ENCODE peak calls at places on chromosomes 12 and 14, in ten cellular contexts. X is stomach; T is cardiac muscle cell; R is fibroblast of lung; O is heart left ventricle; S is PC-3; H is pancreas; D is left ventricle myocardium inferior; Y is naive thymus-derived CD4-positive, alpha-beta T cell; U is adrenal gland. K is an unnamed sample. For H3K4me1, the result is how much of the 10 kb centered on the place peaks cover.

GRCh38 chr14:69262516-69262915 is 2.6 kb downstream of the GALNT16 start:
- DNase-seq in X (no peak), U (no peak), H (no peak), R (no peak), T (no peak), D (no peak), Y (no peak), S (no peak), O (no peak), K (no peak)

GRCh38 chr12:117875652-117876491 is 92.9 kb downstream of the KSR2 start:
- DNase-seq in Y (no peak), O (no peak), X (no peak), S (no peak), T (peak), U (peak), R (peak), D (no peak), H (no peak), K (peak)

GRCh38 chr12:27142102-27142721 is 59.8 kb upstream of the C12orf71 start:
- DNase-seq in U (peak), R (peak), X (peak), O (peak), H (peak), Y (peak), T (peak), S (peak), D (no peak), K (peak)

GRCh38 chr14:100827751-100828447 is 2.0 kb downstream of the MEG3 start:
- DNase-seq in D (no peak), T (no peak), H (peak), R (peak), Y (no peak), X (no peak), U (peak), O (no peak), S (peak), K (no peak)

GRCh38 chr12:3304436-3305135 is 186.4 kb upstream of the PRMT8 start:
- DNase-seq in S (peak), O (no peak), U (no peak), D (no peak), X (peak), T (no peak), Y (no peak), H (no peak), R (peak), K (no peak)

GRCh38 chr14:30656190-30656632 is 34.1 kb downstream of the SCFD1 start:
- DNase-seq in Y (peak), H (peak), T (peak), U (peak), D (no peak), O (no peak), S (peak), X (no peak), R (peak), K (no peak)

GRCh38 chr12:111840831-111841230 is 1.2 kb upstream of the MAPKAPK5 start:
- DNase-seq in X (no peak), U (no peak), O (no peak), T (no peak), H (no peak), R (no peak), Y (no peak), S (no peak), D (no peak), K (no peak)

GRCh38 chr12:91952916-91953315 is 192.7 kb downstream of the BTG1 start:
- DNase-seq in D (no peak), U (no peak), Y (no peak), O (no peak), X (no peak), H (no peak), T (no peak), S (peak), R (no peak), K (no peak)

GRCh38 chr12:121038861-121039654 is at the start of gene OASL:
- DNase-seq in X (peak), S (peak), O (peak), H (no peak), D (no peak), R (peak), T (no peak), U (no peak), Y (peak), K (no peak)

GRCh38 chr14:56181666-56182065 is 63.5 kb downstream of the PELI2 start:
- DNase-seq in O (no peak), R (no peak), H (peak), D (no peak), S (peak), U (no peak), Y (no peak), T (no peak), X (peak), K (no peak)

GRCh38 chr12:87469295-87469694 is 559.9 kb downstream of the C12orf50 start:
- DNase-seq in S (peak), Y (no peak), D (no peak), X (no peak), R (peak), H (no peak), T (no peak), U (no peak), O (no peak), K (no peak)

GRCh38 chr12:41699658-41700057 is 445.0 kb downstream of the GXYLT1 start:
- DNase-seq in U (no peak), O (no peak), R (no peak), Y (no peak), X (no peak), T (no peak), S (no peak), D (no peak), H (no peak), K (no peak)

GRCh38 chr12:98864363-98864762 is 219.3 kb downstream of the APAF1 start:
- DNase-seq in S (no peak), H (no peak), R (no peak), X (no peak), D (no peak), U (no peak), T (no peak), Y (no peak), O (no peak), K (no peak)

GRCh38 chr12:49903351-49903699 is 375 bp downstream of the FAIM2 start:
- DNase-seq in T (no peak), O (no peak), U (no peak), S (no peak), Y (no peak), H (no peak), D (no peak), X (no peak), R (no peak), K (peak)

GRCh38 chr14:76771432-76771980 is 10.2 kb downstream of the VASH1 start:
- DNase-seq in S (no peak), D (no peak), H (no peak), O (no peak), U (no peak), R (no peak), Y (no peak), T (no peak), X (no peak), K (peak)

GRCh38 chr12:1584326-1584725 is 10.1 kb downstream of the FBXL14 start:
- DNase-seq in D (no peak), R (no peak), O (no peak), H (no peak), Y (no peak), U (no peak), X (no peak), S (no peak), T (no peak), K (no peak)

GRCh38 chr12:120539303-120539702 is 5.1 kb downstream of the RNF10 start:
- DNase-seq in D (no peak), X (no peak), Y (no peak), H (no peak), S (peak), T (no peak), R (peak), U (no peak), O (no peak), K (no peak)

GRCh38 chr12:27751386-27752047 is 28.5 kb upstream of the KLHL42 start:
- DNase-seq in O (no peak), S (peak), D (no peak), T (no peak), Y (no peak), X (peak), R (no peak), U (no peak), H (peak), K (no peak)

GRCh38 chr14:34297786-34298520 is 164.1 kb downstream of the SPTSSA start:
- DNase-seq in Y (no peak), U (no peak), H (no peak), S (no peak), T (no peak), R (peak), O (no peak), X (no peak), D (no peak), K (no peak)

GRCh38 chr14:23640524-23641141 is 4.5 kb downstream of the DHRS2 start:
- DNase-seq in H (no peak), O (no peak), X (no peak), T (peak), U (peak), R (peak), Y (no peak), S (peak), D (peak), K (no peak)

GRCh38 chr12:98968896-98969295 is 323.8 kb downstream of the APAF1 start:
- DNase-seq in S (no peak), X (no peak), R (no peak), D (no peak), U (no peak), O (no peak), Y (no peak), H (no peak), T (no peak), K (no peak)

GRCh38 chr12:16076553-16076952 is 165.4 kb downstream of the DERA start:
- DNase-seq in O (no peak), H (no peak), Y (no peak), X (no peak), T (peak), S (peak), U (no peak), D (no peak), R (peak), K (no peak)

GRCh38 chr14:87334997-87335675 is 657.8 kb downstream of the GALC start:
- DNase-seq in T (no peak), D (no peak), O (no peak), U (no peak), H (no peak), X (no peak), Y (no peak), R (peak), S (no peak), K (no peak)

GRCh38 chr12:12521044-12521485 is 41.6 kb downstream of the DUSP16 start:
- DNase-seq in X (no peak), Y (no peak), T (no peak), R (no peak), O (no peak), U (no peak), D (no peak), H (no peak), S (no peak), K (no peak)

GRCh38 chr12:54419088-54419887 is at the start of gene ITGA5:
- DNase-seq in X (peak), Y (no peak), O (peak), S (peak), H (peak), T (peak), D (peak), R (peak), U (peak), K (peak)

DNA sequence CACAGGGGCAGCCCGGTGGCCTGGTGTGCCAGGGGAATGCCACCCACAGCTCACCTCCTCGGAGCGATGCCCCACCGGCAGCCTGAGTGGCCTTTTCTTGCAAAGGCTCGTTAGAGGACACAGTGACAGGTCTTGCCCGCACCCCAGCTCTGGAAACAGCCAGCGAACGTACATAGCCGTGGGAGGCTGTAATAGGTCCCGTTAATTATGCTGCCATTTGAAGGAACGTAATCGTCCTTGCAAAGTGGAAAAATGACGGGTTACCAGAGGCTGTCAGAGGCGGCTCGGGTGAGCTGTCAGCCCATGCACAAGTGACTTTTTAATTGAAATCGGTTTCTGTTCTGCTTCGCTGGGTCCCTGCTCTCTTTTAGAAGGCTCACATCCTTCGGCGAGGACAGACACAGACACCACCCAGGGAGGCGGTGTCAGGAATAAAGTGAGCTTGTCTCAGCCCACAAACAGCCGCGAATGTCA is 77.3 kb upstream of the RFLNA start:
- DNase-seq in S (no peak), D (no peak), H (no peak), O (no peak), U (no peak), Y (no peak), X (no peak), R (no peak), T (peak), K (no peak)
- H3K4me3 ChIP-seq in S (no peak), D (peak), H (no peak), O (no peak), U (no peak), Y (no peak), X (peak), R (no peak), T (no peak), K (no peak)

GRCh38 chr14:99576761-99577705 is 27.0 kb downstream of the CCDC85C start:
- DNase-seq in T (no peak), U (no peak), Y (no peak), X (no peak), S (no peak), H (no peak), R (no peak), O (no peak), D (no peak), K (no peak)
- H3K4me1 ChIP-seq in T (half or more), U (half or more), Y (under half), X (half or more), S (half or more), H (half or more), R (under half), O (half or more), D (half or more), K (under half)

GRCh38 chr12:127567531-127567930 is 699.4 kb upstream of the TMEM132C start:
- DNase-seq in U (no peak), Y (no peak), S (no peak), D (no peak), H (no peak), O (no peak), X (no peak), T (no peak), R (no peak), K (no peak)
- H3K27ac ChIP-seq in U (no peak), Y (no peak), S (no peak), D (no peak), H (no peak), O (no peak), X (no peak), T (no peak), R (no peak), K (no peak)

DNA sequence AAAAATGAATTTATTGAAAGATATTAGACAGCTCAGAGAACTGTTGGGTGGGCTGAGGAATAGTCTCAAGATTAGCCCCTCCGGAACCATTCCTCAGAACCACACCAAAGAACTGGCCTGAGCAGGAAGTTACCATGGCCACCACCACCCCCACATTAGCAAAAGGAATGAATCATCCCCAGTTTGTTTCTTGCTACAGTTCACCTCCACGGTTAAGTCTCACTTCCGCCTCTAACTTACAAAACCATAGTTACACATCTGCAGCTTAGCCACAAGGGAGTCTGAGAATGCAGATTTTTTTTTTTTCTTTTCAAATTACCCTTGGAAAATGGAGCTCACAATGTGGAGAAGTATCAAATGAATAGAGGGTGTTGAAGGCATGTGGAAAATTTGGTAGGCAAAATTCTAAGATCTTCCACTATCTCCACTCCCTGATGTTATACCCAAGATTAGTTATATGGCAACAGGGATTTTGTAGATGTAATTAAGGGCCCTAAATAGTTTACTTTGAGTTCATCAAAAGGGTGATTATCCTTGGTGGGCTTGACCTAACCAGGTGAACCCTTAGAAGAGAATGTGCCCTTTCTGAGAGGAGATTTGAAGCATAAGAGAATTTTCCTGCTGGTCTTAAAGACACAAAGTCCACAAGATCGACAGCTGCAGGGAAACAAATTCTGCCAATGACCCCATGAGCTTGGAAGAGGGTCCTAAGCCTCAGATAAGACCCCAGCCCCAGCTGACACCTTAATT is 129.8 kb upstream of the KRR1 start:
- DNase-seq in Y (no peak), U (no peak), R (peak), T (no peak), H (no peak), X (no peak), D (no peak), S (no peak), O (peak), K (no peak)
- H3K4me3 ChIP-seq in Y (no peak), U (no peak), R (no peak), T (no peak), H (no peak), X (no peak), D (no peak), S (no peak), O (no peak), K (no peak)

GRCh38 chr14:93004699-93005082 is 81.7 kb downstream of the CHGA start:
- DNase-seq in R (no peak), D (no peak), U (no peak), O (no peak), S (no peak), X (no peak), H (no peak), T (no peak), Y (no peak), K (no peak)

GRCh38 chr14:93002851-93003298 is 79.9 kb downstream of the CHGA start:
- DNase-seq in H (no peak), S (no peak), U (no peak), O (no peak), R (no peak), D (no peak), T (no peak), X (no peak), Y (no peak), K (no peak)

GRCh38 chr14:93005838-93006237 is 82.9 kb downstream of the CHGA start:
- DNase-seq in T (no peak), Y (no peak), H (no peak), D (no peak), U (no peak), X (no peak), S (no peak), O (no peak), R (no peak), K (no peak)

GRCh38 chr14:93005135-93005813 is 82.3 kb downstream of the CHGA start:
- DNase-seq in O (no peak), R (no peak), T (no peak), Y (no peak), U (no peak), H (peak), S (no peak), D (no peak), X (peak), K (no peak)

GRCh38 chr14:93003945-93004698 is 81.2 kb downstream of the CHGA start:
- DNase-seq in X (no peak), S (no peak), U (no peak), O (no peak), R (peak), T (no peak), D (no peak), H (no peak), Y (no peak), K (no peak)
- H3K4me1 ChIP-seq in X (under half), S (under half), U (under half), O (under half), R (under half), T (under half), D (half or more), H (under half), Y (under half), K (under half)

GRCh38 chr12:124750787-124751471 is 112.7 kb downstream of the SCARB1 start:
- DNase-seq in H (no peak), T (peak), U (no peak), X (no peak), Y (no peak), R (no peak), D (no peak), S (no peak), O (no peak), K (no peak)
- H3K27ac ChIP-seq in H (no peak), T (peak), U (no peak), X (peak), Y (no peak), R (no peak), D (no peak), S (no peak), O (no peak), K (no peak)

GRCh38 chr12:6632026-6632978 is 3.5 kb downstream of the LPAR5 start:
- DNase-seq in H (no peak), O (no peak), U (no peak), T (no peak), X (no peak), D (no peak), Y (peak), R (no peak), S (no peak), K (peak)
- H3K4me3 ChIP-seq in H (no peak), O (no peak), U (no peak), T (no peak), X (peak), D (peak), Y (peak), R (no peak), S (no peak), K (no peak)

DNA sequence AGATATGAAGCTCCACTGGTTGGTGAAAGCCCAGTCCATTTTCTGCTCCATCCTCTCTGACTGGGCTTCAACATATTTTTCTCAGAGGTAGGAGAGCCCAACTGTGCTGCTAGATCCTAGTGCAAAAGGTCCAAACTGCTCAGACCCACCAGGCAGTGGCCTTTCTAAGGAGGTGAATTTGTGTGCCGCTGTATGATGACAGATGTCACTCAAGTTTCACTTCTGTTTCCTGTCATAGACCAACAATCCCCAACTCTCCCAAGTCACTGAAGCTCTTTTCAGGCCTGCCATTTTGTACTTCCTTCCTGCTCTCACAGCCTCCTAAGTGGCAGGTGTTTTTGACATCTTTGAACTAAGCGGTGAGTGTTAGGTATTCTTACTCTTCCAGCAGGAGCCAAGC is 16.4 kb upstream of the RNASE4 start:
- DNase-seq in H (no peak), D (no peak), O (no peak), S (no peak), X (no peak), T (no peak), U (no peak), R (no peak), Y (no peak), K (no peak)
- H3K4me1 ChIP-seq in H (under half), D (under half), O (under half), S (under half), X (under half), T (under half), U (under half), R (under half), Y (under half), K (under half)

K was measured in aorta.